ENCODE peak calls at places on chromosomes 11 and 22, in eight cellular contexts. V is ACHN, K is hypothalamus, Z is NCI-H1105, N is NCI-H1930, H is Right ventricle myocardium superior, E is amniotic stem cell, B is substantia nigra. C is an unnamed sample.
A peak's percentile ranks its signal among the peaks of the same experiment; 100 is the strongest.

GRCh38 chr11:19079643-19080440 is 19.3 kb upstream of the MRGPRX2 start:
- DNase-seq in V (no peak), K (no peak), Z (peak; percentile 17), N (no peak), H (no peak), E (peak; percentile 44), B (no peak), C (no peak)

GRCh38 chr11:78654071-78654470 is 79.4 kb upstream of the NARS2 start:
- DNase-seq in V (no peak), K (no peak), Z (no peak), N (no peak), H (no peak), E (no peak), B (no peak), C (no peak)

GRCh38 chr11:119446434-119446833 is 23.5 kb upstream of the THY1 start:
- DNase-seq in V (no peak), K (no peak), Z (no peak), N (no peak), H (no peak), E (no peak), B (no peak), C (no peak)

GRCh38 chr22:31995807-31996206 is 47.3 kb upstream of the SLC5A1 start:
- DNase-seq in V (no peak), K (no peak), Z (no peak), N (no peak), H (no peak), E (no peak), B (no peak), C (no peak)

GRCh38 chr22:26981111-26981510 is 323.7 kb downstream of the MIAT start:
- DNase-seq in V (no peak), K (no peak), Z (no peak), N (no peak), H (no peak), E (no peak), B (no peak), C (peak; percentile 11)

GRCh38 chr11:2891291-2891690 is 5.7 kb upstream of the CDKN1C start:
- DNase-seq in V (peak; percentile 7), K (no peak), Z (no peak), N (no peak), H (no peak), E (no peak), B (no peak), C (peak; percentile 16)

GRCh38 chr11:75896843-75897419 is 81.9 kb downstream of the UVRAG start:
- DNase-seq in V (peak; percentile 52), K (no peak), Z (peak; percentile 32), N (peak; percentile 20), H (no peak), E (peak; percentile 4), B (no peak), C (peak; percentile 69)

GRCh38 chr11:89477175-89477574 is 14.0 kb downstream of the NOX4 start:
- DNase-seq in V (peak; percentile 2), K (no peak), Z (no peak), N (no peak), H (no peak), E (no peak), B (no peak), C (peak; percentile 26)

GRCh38 chr11:69297926-69298777 is 4.2 kb downstream of the MYEOV start:
- DNase-seq in V (peak; percentile 97), K (peak; percentile 26), Z (no peak), N (no peak), H (peak; percentile 91), E (peak; percentile 40), B (peak; percentile 29), C (no peak)

GRCh38 chr11:73510877-73511276 is 87.0 kb downstream of the FAM168A start:
- DNase-seq in V (no peak), K (no peak), Z (no peak), N (no peak), H (no peak), E (no peak), B (no peak), C (no peak)

GRCh38 chr11:10460611-10461275 is 5.7 kb downstream of the AMPD3 start:
- DNase-seq in V (no peak), K (no peak), Z (no peak), N (no peak), H (no peak), E (no peak), B (no peak), C (no peak)

GRCh38 chr22:26169312-26170111 is at the start of gene SEZ6L:
- DNase-seq in V (no peak), K (no peak), Z (peak; percentile 47), N (no peak), H (peak; percentile 44), E (no peak), B (peak; percentile 10), C (peak; percentile 81)

GRCh38 chr11:134573857-134574256 is 161.8 kb upstream of the B3GAT1 start:
- DNase-seq in V (no peak), K (no peak), Z (no peak), N (no peak), H (no peak), E (no peak), B (no peak), C (no peak)